ENCODE peak calls at places on chromosomes 3 and 15, in four cellular contexts. S is fibroblast of mammary gland, O is foreskin fibroblast, R is fibroblast of pulmonary artery. Q is an unnamed sample.
A peak's percentile ranks its signal among the peaks of the same experiment; 100 is the strongest.

GRCh38 chr15:58065445-58066041 is at the start of gene ALDH1A2:
- DNase-seq in S (no peak), O (peak; percentile 7), R (no peak), Q (no peak)

GRCh38 chr3:60803812-60804211 is 447.4 kb downstream of the FHIT start:
- DNase-seq in S (no peak), O (no peak), R (no peak), Q (peak; percentile 35)

GRCh38 chr3:196653127-196653795 is 13.8 kb downstream of the NRROS start:
- DNase-seq in S (no peak), O (no peak), R (no peak), Q (no peak)

GRCh38 chr3:107217161-107217560 is 160.1 kb upstream of the CCDC54 start:
- DNase-seq in S (peak; percentile 98), O (peak; percentile 95), R (peak; percentile 98), Q (peak; percentile 85)

GRCh38 chr3:160704006-160704405 is 27.0 kb downstream of the ARL14 start:
- DNase-seq in S (no peak), O (peak; percentile 6), R (peak; percentile 11), Q (no peak)

GRCh38 chr3:40939113-40940070 is 259.9 kb upstream of the CTNNB1 start:
- DNase-seq in S (peak; percentile 11), O (no peak), R (no peak), Q (no peak)

GRCh38 chr3:141370065-141370533 is 1.8 kb downstream of the ZBTB38 start:
- DNase-seq in S (peak; percentile 92), O (peak; percentile 82), R (peak; percentile 96), Q (peak; percentile 84)

GRCh38 chr3:161273589-161274218 is 52.6 kb downstream of the NMD3 start:
- DNase-seq in S (peak; percentile 62), O (peak; percentile 75), R (peak; percentile 69), Q (peak; percentile 52)

GRCh38 chr3:45795882-45796765 is at the start of gene SLC6A20:
- DNase-seq in S (no peak), O (peak; percentile 23), R (no peak), Q (no peak)

GRCh38 chr3:172394692-172395091 is 53.6 kb downstream of the GHSR start:
- DNase-seq in S (no peak), O (no peak), R (no peak), Q (no peak)

GRCh38 chr3:71083726-71084131 is 499.8 kb downstream of the FOXP1 start:
- DNase-seq in S (no peak), O (no peak), R (no peak), Q (no peak)

GRCh38 chr3:147305533-147306241 is 100.7 kb downstream of the ZIC4 start:
- DNase-seq in S (peak; percentile 65), O (peak; percentile 70), R (peak; percentile 7), Q (peak; percentile 42)

DNA sequence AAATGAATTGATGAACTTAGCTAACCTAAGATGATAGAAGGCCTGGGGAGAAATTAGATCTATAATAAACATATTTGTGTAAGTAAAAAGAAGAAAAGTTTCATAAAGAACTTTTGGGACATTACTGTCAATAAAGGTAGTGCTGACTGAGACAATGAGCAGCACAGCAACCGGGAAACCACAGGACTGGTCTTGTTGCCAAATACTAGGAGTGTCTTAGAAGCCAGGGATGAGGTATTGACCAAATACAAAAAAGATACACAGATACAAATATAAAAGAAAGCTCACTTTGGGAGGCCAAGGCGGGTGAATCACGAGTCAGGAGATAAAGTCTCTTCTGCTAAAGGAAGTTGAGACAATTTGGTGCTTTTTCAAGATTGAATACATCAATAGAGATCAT is 362.4 kb upstream of the ZNF385D start:
- DNase-seq in S (peak; percentile 18), O (no peak), R (no peak), Q (no peak)
- H3K4me3 ChIP-seq in S (no peak overlapping the region), O (no peak overlapping the region), R (no peak overlapping the region), Q (no peak overlapping the region)

GRCh38 chr3:122186372-122186771 is 2.9 kb downstream of the CASR start:
- DNase-seq in S (no peak), O (no peak), R (no peak), Q (no peak)

GRCh38 chr3:122183893-122184590 is 574 bp downstream of the CASR start:
- DNase-seq in S (no peak), O (no peak), R (no peak), Q (no peak)

GRCh38 chr3:122188758-122189157 is 5.3 kb downstream of the CASR start:
- DNase-seq in S (no peak), O (no peak), R (no peak), Q (no peak)

GRCh38 chr3:122183521-122183892 is at the start of gene CASR:
- DNase-seq in S (no peak), O (peak; percentile 8), R (no peak), Q (no peak)

GRCh38 chr3:122184591-122184929 is 1.1 kb downstream of the CASR start:
- DNase-seq in S (no peak), O (no peak), R (no peak), Q (no peak)
- H3K4me3 ChIP-seq in S (no peak overlapping the region), O (no peak overlapping the region), R (no peak overlapping the region), Q (no peak overlapping the region)

GRCh38 chr15:85618956-85619491 is 175.7 kb downstream of the KLHL25 start:
- DNase-seq in S (peak; percentile 99), O (peak; percentile 94), R (peak; percentile 99), Q (peak; percentile 96)
- H3K4me3 ChIP-seq in S (peak overlapping the region; percentile 70), O (peak overlapping the region; percentile 58), R (peak overlapping the region; percentile 66), Q (peak overlapping the region; percentile 74)

GRCh38 chr3:53242642-53243041 is 13.2 kb downstream of the TKT start:
- DNase-seq in S (peak; percentile 21), O (no peak), R (peak; percentile 31), Q (peak; percentile 52)
- H3K4me3 ChIP-seq in S (no peak overlapping the region), O (no peak overlapping the region), R (no peak overlapping the region), Q (no peak overlapping the region)

DNA sequence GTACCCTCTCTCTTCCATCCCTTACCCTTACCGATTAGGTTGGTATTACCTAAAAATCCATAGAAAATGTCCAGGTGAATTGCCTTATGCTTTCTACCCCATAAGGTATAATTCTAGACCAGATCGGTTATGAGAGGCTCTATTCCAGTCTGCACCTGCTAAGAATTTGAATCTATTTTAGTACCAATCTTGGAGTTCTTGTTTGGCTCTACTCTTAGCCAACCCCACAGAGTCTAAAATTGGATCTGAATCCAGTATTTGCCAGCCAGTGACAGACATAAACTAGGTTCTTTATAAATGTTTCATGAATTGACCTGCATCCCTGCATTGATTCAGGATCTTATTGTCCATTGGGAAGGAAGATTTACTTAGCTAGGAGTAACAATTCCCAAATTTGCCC is 6.5 kb downstream of the KLHL24 start:
- DNase-seq in S (no peak), O (no peak), R (no peak), Q (no peak)
- H3K4me3 ChIP-seq in S (no peak overlapping the region), O (no peak overlapping the region), R (no peak overlapping the region), Q (no peak overlapping the region)

GRCh38 chr15:53978248-53978906 is at the start of gene UNC13C:
- DNase-seq in S (no peak), O (peak; percentile 25), R (no peak), Q (no peak)
- H3K4me3 ChIP-seq in S (no peak within 1 kb of the TSS), O (no peak within 1 kb of the TSS), R (no peak within 1 kb of the TSS), Q (no peak within 1 kb of the TSS)

GRCh38 chr15:66291816-66292215 is 1.6 kb upstream of the DIS3L start:
- DNase-seq in S (no peak), O (peak; percentile 30), R (no peak), Q (peak; percentile 18)
- H3K4me3 ChIP-seq in S (no peak overlapping the region), O (no peak overlapping the region), R (no peak overlapping the region), Q (no peak overlapping the region)

GRCh38 chr15:77527164-77527778 is 105.4 kb downstream of the LINGO1 start:
- DNase-seq in S (no peak), O (peak; percentile 64), R (peak; percentile 55), Q (peak; percentile 50)
- H3K4me3 ChIP-seq in S (no peak overlapping the region), O (no peak overlapping the region), R (no peak overlapping the region), Q (no peak overlapping the region)

GRCh38 chr3:37863552-37863865 is 1.8 kb downstream of the CTDSPL start:
- DNase-seq in S (no peak), O (no peak), R (no peak), Q (no peak)
- H3K4me3 ChIP-seq in S (no peak overlapping the region), O (peak overlapping the region; percentile 81), R (peak overlapping the region; percentile 69), Q (peak overlapping the region; percentile 85)

Q was measured in AG10803.